ENCODE peak calls at places on chromosomes 11 and 22, in seven cellular contexts. Y is mammary epithelial cell, X is neural progenitor cell, S is PC-9, W is MM.1S, Q is IMR-90, V is PC-3. P is an unnamed sample.

GRCh38 chr11:120324932-120325810 is at the start of gene TLCD5:
- DNase-seq in Y (peak), X (peak), S (peak), W (peak), Q (peak), V (peak), P (peak)

GRCh38 chr11:74577624-74578396 is 14.6 kb upstream of the POLD3 start:
- DNase-seq in Y (no peak), X (no peak), S (no peak), W (no peak), Q (peak), V (no peak), P (no peak)

GRCh38 chr11:120786206-120786735 is 237.6 kb upstream of the TBCEL start:
- DNase-seq in Y (no peak), X (no peak), S (no peak), W (no peak), Q (no peak), V (no peak), P (no peak)

GRCh38 chr22:23061471-23062280 is 8.6 kb upstream of the GNAZ start:
- DNase-seq in Y (no peak), X (no peak), S (no peak), W (no peak), Q (no peak), V (no peak), P (no peak)

GRCh38 chr22:19648419-19648929 is 65.8 kb upstream of the SEPTIN5 start:
- DNase-seq in Y (no peak), X (no peak), S (no peak), W (peak), Q (no peak), V (no peak), P (no peak)

GRCh38 chr11:109320595-109320994 is 101.4 kb upstream of the C11orf87 start:
- DNase-seq in Y (peak), X (no peak), S (peak), W (no peak), Q (peak), V (peak), P (peak)

GRCh38 chr22:30855677-30856518 is 112.7 kb downstream of the MORC2 start:
- DNase-seq in Y (no peak), X (no peak), S (no peak), W (no peak), Q (no peak), V (no peak), P (no peak)

GRCh38 chr11:82855616-82856015 is 44.6 kb downstream of the PRCP start:
- DNase-seq in Y (no peak), X (no peak), S (no peak), W (no peak), Q (no peak), V (no peak), P (no peak)

GRCh38 chr22:22709719-22710445 is 65.5 kb downstream of the GGTLC2 start:
- DNase-seq in Y (no peak), X (peak), S (no peak), W (no peak), Q (no peak), V (peak), P (no peak)

GRCh38 chr22:36218648-36219047 is 17.0 kb upstream of the APOL4 start:
- DNase-seq in Y (no peak), X (no peak), S (no peak), W (no peak), Q (no peak), V (no peak), P (no peak)

GRCh38 chr11:67584205-67584880 is 731 bp downstream of the GSTP1 start:
- DNase-seq in Y (peak), X (peak), S (peak), W (peak), Q (peak), V (peak), P (peak)

GRCh38 chr11:68312117-68312779 is at the start of gene LRP5:
- DNase-seq in Y (no peak), X (peak), S (no peak), W (peak), Q (peak), V (peak), P (no peak)

GRCh38 chr11:14902650-14903350 is 10.8 kb upstream of the CYP2R1 start:
- DNase-seq in Y (peak), X (no peak), S (no peak), W (no peak), Q (peak), V (peak), P (peak)

GRCh38 chr11:73334244-73335203 is 26.4 kb downstream of the ARHGEF17 start:
- DNase-seq in Y (peak), X (peak), S (peak), W (no peak), Q (peak), V (peak), P (peak)

GRCh38 chr11:7637447-7638157 is 35.7 kb downstream of the CYB5R2 start:
- DNase-seq in Y (peak), X (no peak), S (no peak), W (no peak), Q (peak), V (peak), P (no peak)

GRCh38 chr11:73651661-73652045 is 5.3 kb downstream of the PLEKHB1 start:
- DNase-seq in Y (no peak), X (no peak), S (no peak), W (no peak), Q (no peak), V (no peak), P (no peak)

GRCh38 chr11:117281159-117281558 is 10.0 kb upstream of the BACE1-AS start:
- DNase-seq in Y (peak), X (no peak), S (no peak), W (no peak), Q (peak), V (peak), P (peak)

GRCh38 chr11:36345535-36346141 is 49.5 kb downstream of the PRR5L start:
- DNase-seq in Y (no peak), X (no peak), S (no peak), W (no peak), Q (no peak), V (no peak), P (no peak)

GRCh38 chr22:22753526-22754267 is 109.3 kb downstream of the GGTLC2 start:
- DNase-seq in Y (peak), X (peak), S (peak), W (peak), Q (peak), V (peak), P (peak)

GRCh38 chr22:47000888-47001287 is 238.4 kb downstream of the TBC1D22A start:
- DNase-seq in Y (peak), X (no peak), S (no peak), W (peak), Q (no peak), V (no peak), P (no peak)

GRCh38 chr11:123307276-123307675 is 112.2 kb upstream of the CLMP start:
- DNase-seq in Y (no peak), X (no peak), S (no peak), W (no peak), Q (no peak), V (no peak), P (no peak)
- H3K4me2 ChIP-seq in Y (no peak), X (no peak), S (no peak), W (peak), Q (no peak), V (no peak), P (no peak)

DNA sequence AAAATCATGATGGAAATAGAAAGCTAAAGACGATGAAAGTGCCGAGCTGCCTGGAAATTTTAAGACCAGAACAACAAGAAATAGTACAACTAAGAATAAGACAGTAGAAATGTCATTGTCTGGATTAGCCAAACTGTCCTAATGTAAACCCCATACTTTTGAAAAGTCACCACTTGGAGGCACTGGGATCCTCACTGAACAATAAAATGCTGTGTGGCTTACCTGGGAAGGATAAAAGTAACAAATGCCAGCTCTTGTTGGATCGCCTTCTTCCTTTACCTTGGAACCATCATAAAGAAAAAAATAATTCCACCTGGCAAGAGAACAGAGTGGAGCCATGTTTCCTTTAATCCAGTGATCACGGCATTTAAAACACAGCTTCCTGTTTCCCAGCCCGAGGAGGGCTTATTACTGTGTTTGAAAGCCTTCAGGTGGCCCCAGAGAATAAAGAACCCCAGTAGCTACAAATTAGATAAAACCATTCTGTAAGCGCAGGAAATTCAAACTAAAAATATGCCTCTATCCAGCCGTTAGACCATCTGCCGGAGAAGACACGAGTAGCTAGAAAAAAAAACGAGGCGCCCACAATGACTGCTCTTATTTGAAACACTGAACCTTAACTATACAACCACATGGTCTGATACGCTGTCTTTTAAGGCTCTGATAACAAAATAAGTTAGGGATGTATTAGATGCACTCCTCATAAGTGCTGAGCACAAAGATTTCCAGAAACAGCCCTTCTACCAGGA is 4.4 kb downstream of the HPS4 start:
- DNase-seq in Y (no peak), X (no peak), S (no peak), W (no peak), Q (no peak), V (no peak), P (no peak)
- H3K27ac ChIP-seq in Y (no peak), X (no peak), S (no peak), W (peak), Q (no peak), V (no peak), P (no peak)

DNA sequence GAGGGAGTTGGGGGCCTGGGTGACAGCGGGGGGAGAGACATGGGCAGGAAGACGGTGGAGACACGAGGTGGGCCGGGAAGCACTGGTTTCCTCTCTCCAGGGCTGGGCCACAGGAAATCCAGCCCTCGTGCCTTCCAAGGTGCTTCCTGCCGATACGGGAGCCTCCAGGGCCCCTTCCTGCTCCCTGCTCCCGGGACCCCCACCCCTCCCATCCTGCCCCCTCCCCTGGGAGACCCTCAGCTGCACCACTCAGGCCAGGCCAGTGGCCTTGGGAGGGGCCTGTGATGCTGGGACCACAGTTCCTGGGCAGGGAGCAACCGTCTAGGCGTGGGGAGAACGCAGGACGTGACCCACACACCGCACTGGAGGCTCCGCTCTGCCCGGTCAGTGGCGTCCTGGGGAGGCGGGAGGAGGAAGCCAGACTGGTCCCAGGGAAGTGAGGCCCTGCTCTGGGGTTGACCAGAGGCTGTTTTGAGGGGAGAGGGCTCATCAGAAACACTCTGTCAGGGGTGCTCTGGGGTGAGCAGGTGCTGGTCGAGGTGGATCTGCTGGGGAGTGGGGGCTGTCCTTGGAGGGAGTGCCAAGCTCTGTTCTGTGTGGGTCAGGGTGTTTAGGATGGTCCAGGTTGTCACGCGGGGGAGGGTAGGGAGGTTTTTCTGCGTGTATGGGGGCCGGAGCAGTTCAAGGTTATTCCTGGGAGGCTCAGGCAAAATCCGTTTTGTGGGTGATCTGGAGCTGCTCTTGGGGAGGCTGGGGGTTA is at the start of gene SHANK3:
- DNase-seq in Y (no peak), X (no peak), S (peak), W (no peak), Q (no peak), V (no peak), P (no peak)
- H3K4me2 ChIP-seq in Y (peak), X (peak), S (peak), W (no peak), Q (no peak), V (no peak), P (peak)

GRCh38 chr11:2377511-2378443 is 667 bp downstream of the CD81 start:
- DNase-seq in Y (no peak), X (peak), S (no peak), W (no peak), Q (peak), V (peak), P (no peak)
- H3K27ac ChIP-seq in Y (peak), X (no peak), S (no peak), W (no peak), Q (peak), V (no peak), P (peak)

DNA sequence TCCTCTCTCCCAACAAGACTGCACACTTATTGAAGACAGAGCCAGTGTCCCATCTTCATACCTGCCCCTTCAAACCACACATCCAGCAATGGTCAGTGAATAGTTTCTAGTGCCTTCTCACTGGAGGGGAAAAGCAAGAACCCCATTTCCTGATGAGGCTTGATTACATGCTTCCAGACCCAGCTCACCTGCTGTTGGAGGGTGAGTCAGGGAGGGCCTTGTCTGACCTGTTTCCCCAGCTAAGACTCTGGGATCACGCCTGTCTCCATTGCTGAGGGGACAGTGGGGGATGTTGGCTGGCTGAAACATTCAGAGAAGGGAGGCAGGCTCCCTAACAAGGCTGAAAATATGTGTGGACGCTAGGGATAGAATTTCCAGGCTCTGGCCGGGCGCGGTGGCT is 27.5 kb upstream of the ZDHHC13 start:
- DNase-seq in Y (peak), X (no peak), S (peak), W (no peak), Q (no peak), V (peak), P (peak)
- H3K4me2 ChIP-seq in Y (no peak), X (no peak), S (peak), W (no peak), Q (no peak), V (peak), P (no peak)

P was measured in trophoblast cell.